ENCODE peak calls at places on chromosomes 3 and 15, in five cellular contexts. One of them, this sample, is unnamed.

GRCh38 chr3:146117406-146118285 is 43.3 kb downstream of the PLOD2 start:
- DNase-seq in ovary: no peak
- DNase-seq in posterior cingulate gyrus: no peak
- DNase-seq in endothelial cell: no peak
- DNase-seq in iPS DF 6.9: no peak
- DNase-seq in this sample: no peak

GRCh38 chr3:102715030-102715697 is 280.3 kb downstream of the ZPLD1 start:
- DNase-seq in ovary: no peak
- DNase-seq in posterior cingulate gyrus: no peak
- DNase-seq in endothelial cell: no peak
- DNase-seq in iPS DF 6.9: no peak
- DNase-seq in this sample: no peak

GRCh38 chr3:189712906-189713483 is 81.8 kb downstream of the TP63 start:
- DNase-seq in iPS DF 6.9: no peak
- DNase-seq in ovary: no peak
- DNase-seq in posterior cingulate gyrus: no peak
- DNase-seq in endothelial cell: no peak
- DNase-seq in this sample: no peak

GRCh38 chr15:57743424-57743823 is 36.9 kb downstream of the POLR2M start:
- DNase-seq in endothelial cell: no peak
- DNase-seq in iPS DF 6.9: no peak
- DNase-seq in ovary: no peak
- DNase-seq in posterior cingulate gyrus: no peak
- DNase-seq in this sample: no peak

GRCh38 chr15:98134875-98135274 is 174.4 kb downstream of the ARRDC4 start:
- DNase-seq in posterior cingulate gyrus: no peak
- DNase-seq in ovary: no peak
- DNase-seq in endothelial cell: no peak
- DNase-seq in iPS DF 6.9: no peak
- DNase-seq in this sample: peak

GRCh38 chr3:115161866-115162265 is 14.8 kb upstream of the ZBTB20 start:
- DNase-seq in endothelial cell: no peak
- DNase-seq in ovary: no peak
- DNase-seq in iPS DF 6.9: no peak
- DNase-seq in posterior cingulate gyrus: no peak
- DNase-seq in this sample: no peak

GRCh38 chr3:120506828-120507774 is 56.3 kb upstream of the FSTL1 start:
- DNase-seq in iPS DF 6.9: no peak
- DNase-seq in endothelial cell: peak
- DNase-seq in posterior cingulate gyrus: no peak
- DNase-seq in ovary: no peak
- DNase-seq in this sample: peak

GRCh38 chr15:82808634-82809041 is 790 bp upstream of the WHAMM start:
- DNase-seq in posterior cingulate gyrus: no peak
- DNase-seq in iPS DF 6.9: no peak
- DNase-seq in endothelial cell: no peak
- DNase-seq in ovary: no peak
- DNase-seq in this sample: no peak

GRCh38 chr3:14485981-14486380 is 54.2 kb downstream of the GRIP2 start:
- DNase-seq in posterior cingulate gyrus: no peak
- DNase-seq in ovary: no peak
- DNase-seq in iPS DF 6.9: no peak
- DNase-seq in endothelial cell: no peak
- DNase-seq in this sample: no peak

GRCh38 chr3:147392083-147392916 is 14.0 kb downstream of the ZIC4 start:
- DNase-seq in posterior cingulate gyrus: peak
- DNase-seq in iPS DF 6.9: no peak
- DNase-seq in endothelial cell: peak
- DNase-seq in ovary: no peak
- DNase-seq in this sample: peak